ENCODE peak calls at places on chromosomes 11 and 22, in seven cellular contexts. Q, K, T, R, Z, U and I are unnamed samples.

GRCh38 chr11:57421805-57422204 is 5.1 kb downstream of the SLC43A3 start:
- DNase-seq in Q (no peak), K (no peak), T (no peak), R (no peak), Z (no peak), U (no peak), I (no peak)

GRCh38 chr11:112174789-112175595 is at the start of gene BCO2:
- DNase-seq in Q (no peak), K (peak), T (peak), R (peak), Z (peak), U (peak), I (peak)

GRCh38 chr11:19597194-19597593 is 115.4 kb upstream of the NAV2 start:
- DNase-seq in Q (no peak), K (peak), T (no peak), R (no peak), Z (no peak), U (no peak), I (peak)

GRCh38 chr11:10392680-10393079 is 62.4 kb upstream of the AMPD3 start:
- DNase-seq in Q (no peak), K (no peak), T (no peak), R (no peak), Z (no peak), U (no peak), I (peak)

GRCh38 chr11:80365315-80365714 is 924.5 kb upstream of the TENM4 start:
- DNase-seq in Q (no peak), K (no peak), T (no peak), R (no peak), Z (no peak), U (peak), I (no peak)

GRCh38 chr11:1640076-1640946 is 10.7 kb downstream of the KRTAP5-5 start:
- DNase-seq in Q (no peak), K (peak), T (no peak), R (peak), Z (no peak), U (peak), I (no peak)

GRCh38 chr22:45964372-45964771 is 12.6 kb downstream of the WNT7B start:
- DNase-seq in Q (no peak), K (no peak), T (no peak), R (no peak), Z (no peak), U (no peak), I (no peak)

GRCh38 chr11:44797886-44798683 is 71.3 kb downstream of the TSPAN18 start:
- DNase-seq in Q (no peak), K (no peak), T (no peak), R (no peak), Z (no peak), U (no peak), I (no peak)

GRCh38 chr22:25540128-25540790 is 24.2 kb upstream of the GRK3 start:
- DNase-seq in Q (no peak), K (no peak), T (no peak), R (no peak), Z (no peak), U (no peak), I (no peak)

GRCh38 chr22:37501176-37501609 is 15.0 kb upstream of the MFNG start:
- DNase-seq in Q (no peak), K (peak), T (no peak), R (no peak), Z (peak), U (no peak), I (peak)

GRCh38 chr11:61860054-61860903 is 31.1 kb downstream of the FADS3 start:
- DNase-seq in Q (no peak), K (peak), T (no peak), R (peak), Z (peak), U (no peak), I (no peak)

GRCh38 chr11:34480339-34480738 is 33.3 kb downstream of the ELF5 start:
- DNase-seq in Q (no peak), K (no peak), T (no peak), R (no peak), Z (no peak), U (no peak), I (no peak)